ENCODE peak calls at places on chromosomes 13 and 19, in seven cellular contexts. E is occipital lobe; S is NCI-H2081; D is activated naive CD8-positive, alpha-beta T cell treated with anti-CD3 and anti-CD28 coated beads for 36 hours; J is esophagus squamous epithelium; U is heart left ventricle; Z is stimulated activated naive CD4-positive, alpha-beta T cell. N is an unnamed sample.
A peak's percentile ranks its signal among the peaks of the same experiment; 100 is the strongest.

GRCh38 chr19:46984077-46985010 is 35.3 kb upstream of the NPAS1 start:
- DNase-seq in E (no peak), S (peak; percentile 90), D (no peak), J (no peak), U (no peak), Z (no peak), N (peak; percentile 89)

GRCh38 chr19:54042989-54043388 is 20.7 kb downstream of the VSTM1 start:
- DNase-seq in E (no peak), S (no peak), D (no peak), J (no peak), U (no peak), Z (no peak), N (no peak)

GRCh38 chr19:6425732-6426686 is 1.4 kb upstream of the KHSRP start:
- DNase-seq in E (no peak), S (no peak), D (no peak), J (no peak), U (no peak), Z (no peak), N (no peak)

GRCh38 chr13:112261924-112262323 is 114.2 kb upstream of the SPACA7 start:
- DNase-seq in E (no peak), S (no peak), D (no peak), J (no peak), U (no peak), Z (no peak), N (no peak)

GRCh38 chr13:39254606-39255005 is 216.3 kb downstream of the NHLRC3 start:
- DNase-seq in E (no peak), S (no peak), D (no peak), J (no peak), U (no peak), Z (no peak), N (peak; percentile 13)

GRCh38 chr19:11479470-11480080 is 1.3 kb downstream of the ELAVL3 start:
- DNase-seq in E (peak; percentile 77), S (peak; percentile 81), D (peak; percentile 57), J (no peak), U (no peak), Z (no peak), N (peak; percentile 20)

GRCh38 chr19:36999313-36999712 is 78.9 kb upstream of the ZNF420 start:
- DNase-seq in E (no peak), S (no peak), D (no peak), J (no peak), U (no peak), Z (no peak), N (no peak)

GRCh38 chr19:2636897-2637683 is 65.4 kb downstream of the GNG7 start:
- DNase-seq in E (peak; percentile 57), S (no peak), D (peak; percentile 74), J (no peak), U (peak; percentile 47), Z (peak; percentile 67), N (peak; percentile 33)

GRCh38 chr13:51154029-51154555 is 43.0 kb upstream of the C13orf42 start:
- DNase-seq in E (peak; percentile 1), S (no peak), D (peak; percentile 5), J (no peak), U (no peak), Z (no peak), N (no peak)

GRCh38 chr19:51887522-51888498 is at the start of gene ZNF577:
- DNase-seq in E (peak; percentile 82), S (no peak), D (peak; percentile 83), J (peak; percentile 7), U (peak; percentile 94), Z (peak; percentile 15), N (no peak)

GRCh38 chr19:39167461-39168257 is 29.1 kb upstream of the NCCRP1 start:
- DNase-seq in E (no peak), S (no peak), D (no peak), J (no peak), U (no peak), Z (no peak), N (no peak)

GRCh38 chr19:3492131-3492839 is 8.2 kb downstream of the DOHH start:
- DNase-seq in E (no peak), S (no peak), D (no peak), J (no peak), U (no peak), Z (no peak), N (no peak)

GRCh38 chr19:7562646-7563393 is 27.3 kb downstream of the PNPLA6 start:
- DNase-seq in E (no peak), S (no peak), D (no peak), J (no peak), U (no peak), Z (no peak), N (no peak)

GRCh38 chr13:106443625-106444024 is 91.8 kb downstream of the EFNB2 start:
- DNase-seq in E (no peak), S (no peak), D (no peak), J (no peak), U (no peak), Z (no peak), N (no peak)

GRCh38 chr13:109790951-109791605 is 4.7 kb upstream of the IRS2 start:
- DNase-seq in E (no peak), S (peak; percentile 54), D (no peak), J (no peak), U (no peak), Z (peak; percentile 8), N (peak; percentile 74)

GRCh38 chr19:29586401-29586800 is 19.7 kb upstream of the POP4 start:
- DNase-seq in E (no peak), S (no peak), D (no peak), J (no peak), U (no peak), Z (no peak), N (no peak)

GRCh38 chr19:15137777-15138176 is 30.6 kb downstream of the SYDE1 start:
- DNase-seq in E (no peak), S (no peak), D (no peak), J (no peak), U (no peak), Z (no peak), N (no peak)

GRCh38 chr19:17075860-17076538 is 422 bp downstream of the MYO9B start:
- DNase-seq in E (no peak), S (no peak), D (peak; percentile 65), J (no peak), U (peak; percentile 48), Z (peak; percentile 48), N (peak; percentile 20)

GRCh38 chr13:31094331-31095015 is 67.2 kb downstream of the HSPH1 start:
- DNase-seq in E (no peak), S (no peak), D (no peak), J (no peak), U (no peak), Z (no peak), N (no peak)

GRCh38 chr19:48906324-48906723 is 6.2 kb downstream of the NUCB1 start:
- DNase-seq in E (no peak), S (no peak), D (no peak), J (no peak), U (no peak), Z (no peak), N (no peak)

GRCh38 chr19:45884682-45885555 is 1.0 kb downstream of the IRF2BP1 start:
- DNase-seq in E (no peak), S (peak; percentile 28), D (peak; percentile 72), J (no peak), U (no peak), Z (peak; percentile 20), N (peak; percentile 6)

GRCh38 chr13:98896868-98897144 is 81.1 kb downstream of the DOCK9 start:
- DNase-seq in E (no peak), S (no peak), D (no peak), J (no peak), U (no peak), Z (no peak), N (no peak)